ENCODE peak calls at places on chromosome 2, in four cellular contexts. F, D, K and L are unnamed samples.
A peak's percentile ranks its signal among the peaks of the same experiment; 100 is the strongest.

GRCh38 chr2:219630770-219631405 is 3.5 kb downstream of the SLC4A3 start:
- DNase-seq in F (no peak), D (peak; percentile 32), K (no peak), L (no peak)

GRCh38 chr2:164560181-164560792 is 61.0 kb downstream of the GRB14 start:
- DNase-seq in F (no peak), D (no peak), K (no peak), L (no peak)

GRCh38 chr2:33322099-33322498 is 154.3 kb upstream of the RASGRP3 start:
- DNase-seq in F (no peak), D (no peak), K (no peak), L (no peak)

GRCh38 chr2:17578466-17578928 is 38.0 kb downstream of the VSNL1 start:
- DNase-seq in F (no peak), D (no peak), K (no peak), L (no peak)

GRCh38 chr2:27075219-27075871 is 3.1 kb upstream of the EMILIN1 start:
- DNase-seq in F (no peak), D (no peak), K (peak; percentile 50), L (peak; percentile 48)

GRCh38 chr2:207110730-207111129 is 55.0 kb downstream of the KLF7 start:
- DNase-seq in F (no peak), D (no peak), K (no peak), L (no peak)

GRCh38 chr2:144357623-144358400 is 162.1 kb downstream of the ZEB2 start:
- DNase-seq in F (peak; percentile 32), D (peak; percentile 43), K (no peak), L (no peak)

GRCh38 chr2:151239624-151240023 is 22.0 kb downstream of the RBM43 start:
- DNase-seq in F (no peak), D (no peak), K (no peak), L (no peak)

GRCh38 chr2:148888003-148888501 is 13.0 kb downstream of the KIF5C start:
- DNase-seq in F (no peak), D (no peak), K (no peak), L (no peak)

GRCh38 chr2:100919316-100919715 is 82.8 kb upstream of the RPL31 start:
- DNase-seq in F (no peak), D (peak; percentile 41), K (no peak), L (no peak)

GRCh38 chr2:221245045-221245444 is 327.1 kb downstream of the EPHA4 start:
- DNase-seq in F (no peak), D (no peak), K (no peak), L (no peak)

GRCh38 chr2:173090291-173090877 is 14.7 kb downstream of the MAP3K20 start:
- DNase-seq in F (no peak), D (no peak), K (no peak), L (no peak)

GRCh38 chr2:59339837-59340207 is 1098.7 kb upstream of the FANCL start:
- DNase-seq in F (no peak), D (no peak), K (no peak), L (no peak)

GRCh38 chr2:20614201-20615045 is 36.5 kb downstream of the HS1BP3 start:
- DNase-seq in F (no peak), D (no peak), K (no peak), L (no peak)

GRCh38 chr2:27264753-27265535 is 2.1 kb upstream of the SLC30A3 start:
- DNase-seq in F (no peak), D (no peak), K (peak; percentile 58), L (peak; percentile 39)

GRCh38 chr2:161780881-161781280 is 156.7 kb downstream of the SLC4A10 start:
- DNase-seq in F (no peak), D (no peak), K (no peak), L (no peak)

GRCh38 chr2:130819915-130820861 is 16.5 kb upstream of the ARHGEF4 start:
- DNase-seq in F (no peak), D (no peak), K (no peak), L (no peak)

GRCh38 chr2:11532434-11533055 is 1.3 kb upstream of the GREB1 start:
- DNase-seq in F (peak; percentile 25), D (no peak), K (no peak), L (no peak)

GRCh38 chr2:175251425-175252041 is 70.0 kb upstream of the ATP5MC3 start:
- DNase-seq in F (no peak), D (peak; percentile 17), K (no peak), L (peak; percentile 8)

GRCh38 chr2:86274265-86274917 is 63.0 kb downstream of the REEP1 start:
- DNase-seq in F (no peak), D (no peak), K (no peak), L (no peak)

GRCh38 chr2:60836491-60836890 is 44.9 kb upstream of the REL start:
- DNase-seq in F (no peak), D (no peak), K (no peak), L (no peak)

GRCh38 chr2:3631851-3632659 is 25.9 kb upstream of the ALLC start:
- DNase-seq in F (no peak), D (no peak), K (no peak), L (no peak)

GRCh38 chr2:215436705-215437570 is 1.1 kb upstream of the FN1 start:
- DNase-seq in F (no peak), D (no peak), K (no peak), L (peak; percentile 5)

GRCh38 chr2:173588931-173589369 is 234.3 kb downstream of the CDCA7 start:
- DNase-seq in F (no peak), D (no peak), K (no peak), L (no peak)

GRCh38 chr2:105403241-105403784 is 4.5 kb upstream of the FHL2 start:
- DNase-seq in F (peak; percentile 53), D (no peak), K (no peak), L (no peak)

GRCh38 chr2:36360834-36361233 is 5.3 kb downstream of the CRIM1 start:
- DNase-seq in F (no peak), D (no peak), K (no peak), L (no peak)

GRCh38 chr2:36358317-36358659 is 2.7 kb downstream of the CRIM1 start:
- DNase-seq in F (no peak), D (no peak), K (no peak), L (no peak)

GRCh38 chr2:36361396-36361795 is 5.8 kb downstream of the CRIM1 start:
- DNase-seq in F (no peak), D (no peak), K (no peak), L (no peak)

GRCh38 chr2:36359006-36359580 is 3.5 kb downstream of the CRIM1 start:
- DNase-seq in F (no peak), D (no peak), K (no peak), L (no peak)

GRCh38 chr2:36360063-36360462 is 4.5 kb downstream of the CRIM1 start:
- DNase-seq in F (no peak), D (no peak), K (no peak), L (no peak)
- H3K4me3 ChIP-seq in F (peak overlapping the region; percentile 83), D (no peak overlapping the region), K (no peak overlapping the region), L (no peak overlapping the region)

GRCh38 chr2:127097471-127097765 is 9.5 kb downstream of the BIN1 start:
- DNase-seq in F (no peak), D (no peak), K (no peak), L (no peak)
- H3K4me1 ChIP-seq in F (peaks cover 5% of the 10 kb centered on the region), D (no peaks in the 10 kb centered on the region), K (no peaks in the 10 kb centered on the region), L (no peaks in the 10 kb centered on the region)

GRCh38 chr2:31234690-31235503 is 945 bp downstream of the EHD3 start:
- DNase-seq in F (no peak), D (no peak), K (no peak), L (no peak)
- H3K4me3 ChIP-seq in F (peak overlapping the region; percentile 62), D (no peak overlapping the region), K (peak overlapping the region; percentile 56), L (peak overlapping the region; percentile 75)

DNA sequence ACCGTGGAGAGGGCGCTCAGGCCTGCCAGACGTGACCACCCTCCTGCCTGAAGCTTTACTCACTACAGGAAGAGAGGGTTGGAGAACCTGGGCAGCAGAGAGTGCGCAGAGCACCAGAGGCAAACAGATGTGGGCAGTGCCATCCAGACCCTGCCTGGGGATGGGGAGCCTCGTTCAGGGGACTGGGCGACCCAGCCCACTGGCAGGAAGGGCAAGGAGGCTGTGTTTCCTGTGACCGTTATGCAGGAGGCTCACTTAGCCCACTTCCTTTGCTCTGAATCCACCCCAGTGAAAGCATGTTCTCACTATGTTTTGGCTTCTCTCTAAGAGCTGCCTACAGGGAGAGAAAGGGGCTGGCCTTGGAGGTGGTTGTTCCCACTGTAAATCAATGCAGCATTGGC is 23.1 kb upstream of the ACKR3 start:
- DNase-seq in F (no peak), D (no peak), K (no peak), L (peak; percentile 41)
- H3K4me1 ChIP-seq in F (no peaks in the 10 kb centered on the region), D (no peaks in the 10 kb centered on the region), K (peaks cover 79% of the 10 kb centered on the region), L (peaks cover 60% of the 10 kb centered on the region)